ENCODE peak calls at places on chromosome 7, in six cellular contexts. One of them, this sample, is unnamed.

GRCh38 chr7:30837581-30837980 is 66.4 kb downstream of the MINDY4 start:
- DNase-seq in SK-N-SH: no peak
- DNase-seq in HepG2: no peak
- DNase-seq in HL-60: no peak
- DNase-seq in GM12878: no peak
- DNase-seq in K562: no peak
- DNase-seq in this sample: no peak

GRCh38 chr7:118078015-118078414 is 105.9 kb upstream of the LSM8 start:
- DNase-seq in HL-60: no peak
- DNase-seq in HepG2: no peak
- DNase-seq in GM12878: no peak
- DNase-seq in SK-N-SH: no peak
- DNase-seq in K562: no peak
- DNase-seq in this sample: no peak

GRCh38 chr7:151137076-151137611 is 30.4 kb downstream of the GBX1 start:
- DNase-seq in SK-N-SH: peak; percentile 54
- DNase-seq in HepG2: no peak
- DNase-seq in K562: no peak
- DNase-seq in HL-60: no peak
- DNase-seq in GM12878: no peak
- DNase-seq in this sample: no peak

GRCh38 chr7:151119902-151120301 is 33.6 kb downstream of the AGAP3 start:
- DNase-seq in GM12878: no peak
- DNase-seq in K562: no peak
- DNase-seq in SK-N-SH: no peak
- DNase-seq in HepG2: no peak
- DNase-seq in HL-60: no peak
- DNase-seq in this sample: no peak

GRCh38 chr7:66140924-66141323 is 26.3 kb downstream of the CRCP start:
- DNase-seq in GM12878: no peak
- DNase-seq in K562: no peak
- DNase-seq in HepG2: no peak
- DNase-seq in SK-N-SH: peak; percentile 52
- DNase-seq in HL-60: no peak
- DNase-seq in this sample: no peak

GRCh38 chr7:42606217-42606905 is 305.5 kb downstream of the C7orf25 start:
- DNase-seq in HepG2: no peak
- DNase-seq in GM12878: no peak
- DNase-seq in HL-60: no peak
- DNase-seq in SK-N-SH: no peak
- DNase-seq in K562: no peak
- DNase-seq in this sample: no peak

GRCh38 chr7:114708646-114709045 is 213.2 kb upstream of the MDFIC start:
- DNase-seq in SK-N-SH: no peak
- DNase-seq in K562: no peak
- DNase-seq in GM12878: no peak
- DNase-seq in HL-60: no peak
- DNase-seq in HepG2: no peak
- DNase-seq in this sample: peak; percentile 46

GRCh38 chr7:22591271-22591670 is 91.3 kb upstream of the STEAP1B start:
- DNase-seq in HL-60: no peak
- DNase-seq in SK-N-SH: no peak
- DNase-seq in HepG2: no peak
- DNase-seq in K562: no peak
- DNase-seq in GM12878: no peak
- DNase-seq in this sample: no peak

GRCh38 chr7:90229728-90230127 is 15.2 kb upstream of the CFAP69 start:
- DNase-seq in GM12878: no peak
- DNase-seq in SK-N-SH: no peak
- DNase-seq in HL-60: no peak
- DNase-seq in HepG2: no peak
- DNase-seq in K562: no peak
- DNase-seq in this sample: no peak

GRCh38 chr7:90231304-90231703 is 13.7 kb upstream of the CFAP69 start:
- DNase-seq in HepG2: no peak
- DNase-seq in GM12878: no peak
- DNase-seq in K562: no peak
- DNase-seq in SK-N-SH: no peak
- DNase-seq in HL-60: no peak
- DNase-seq in this sample: no peak

GRCh38 chr7:90233569-90233968 is 11.4 kb upstream of the CFAP69 start:
- DNase-seq in SK-N-SH: no peak
- DNase-seq in HepG2: no peak
- DNase-seq in K562: no peak
- DNase-seq in HL-60: no peak
- DNase-seq in GM12878: no peak
- DNase-seq in this sample: no peak

GRCh38 chr7:90230834-90231233 is 14.1 kb upstream of the CFAP69 start:
- DNase-seq in HL-60: no peak
- DNase-seq in K562: no peak
- DNase-seq in HepG2: no peak
- DNase-seq in GM12878: no peak
- DNase-seq in SK-N-SH: no peak
- DNase-seq in this sample: no peak

GRCh38 chr7:90232440-90232839 is 12.5 kb upstream of the CFAP69 start:
- DNase-seq in SK-N-SH: no peak
- DNase-seq in K562: no peak
- DNase-seq in HepG2: no peak
- DNase-seq in GM12878: no peak
- DNase-seq in HL-60: no peak
- DNase-seq in this sample: no peak
- TF ChIP-seq GABPA in SK-N-SH: no peak
- TF ChIP-seq GABPA in K562: no peak
- TF ChIP-seq GABPA in HepG2: no peak
- TF ChIP-seq GABPA in GM12878: no peak
- TF ChIP-seq GABPA in HL-60: no peak
- TF ChIP-seq GABPA in this sample: no peak

GRCh38 chr7:19776981-19777380 is 3.6 kb upstream of the TMEM196 start:
- DNase-seq in GM12878: no peak
- DNase-seq in HL-60: no peak
- DNase-seq in HepG2: no peak
- DNase-seq in SK-N-SH: no peak
- DNase-seq in K562: no peak
- DNase-seq in this sample: no peak

GRCh38 chr7:19772323-19772722 is 1.1 kb downstream of the TMEM196 start:
- DNase-seq in GM12878: no peak
- DNase-seq in K562: no peak
- DNase-seq in HepG2: no peak
- DNase-seq in HL-60: no peak
- DNase-seq in SK-N-SH: peak; percentile 7
- DNase-seq in this sample: no peak

GRCh38 chr7:19772858-19773337 is 519 bp downstream of the TMEM196 start:
- DNase-seq in K562: no peak
- DNase-seq in HepG2: no peak
- DNase-seq in SK-N-SH: peak; percentile 17
- DNase-seq in GM12878: no peak
- DNase-seq in HL-60: no peak
- DNase-seq in this sample: peak; percentile 83

DNA sequence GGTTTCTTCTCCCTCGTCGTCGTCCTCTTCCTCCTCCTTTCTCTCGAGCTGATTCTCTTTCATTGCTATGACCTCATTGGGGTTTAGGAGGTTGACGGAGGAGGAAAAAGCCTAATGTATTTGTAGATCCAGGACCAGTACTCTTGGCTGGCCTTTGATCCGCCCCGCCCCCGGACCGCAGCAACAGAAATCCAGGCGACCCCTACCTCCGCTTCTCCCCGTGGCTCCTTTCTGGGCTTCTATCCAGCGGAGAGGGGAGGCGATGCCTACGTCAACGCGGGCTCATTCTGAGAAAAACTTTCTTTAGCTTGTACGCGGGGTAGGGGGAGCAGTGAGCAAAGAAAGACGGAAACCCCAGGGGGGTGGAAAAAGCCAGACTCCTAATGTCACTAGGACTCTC is at the start of gene TMEM196:
- DNase-seq in GM12878: no peak
- DNase-seq in HepG2: no peak
- DNase-seq in SK-N-SH: peak; percentile 11
- DNase-seq in HL-60: no peak
- DNase-seq in K562: no peak
- DNase-seq in this sample: no peak
- TF ChIP-seq GABPA in GM12878: no peak
- TF ChIP-seq GABPA in HepG2: no peak
- TF ChIP-seq GABPA in SK-N-SH: no peak
- TF ChIP-seq GABPA in HL-60: no peak
- TF ChIP-seq GABPA in K562: no peak
- TF ChIP-seq GABPA in this sample: no peak

GRCh38 chr7:130481898-130482297 is 10.0 kb upstream of the MEST start:
- DNase-seq in SK-N-SH: no peak
- DNase-seq in GM12878: no peak
- DNase-seq in HL-60: no peak
- DNase-seq in HepG2: no peak
- DNase-seq in K562: no peak
- DNase-seq in this sample: no peak
- TF ChIP-seq GABPA in SK-N-SH: no peak
- TF ChIP-seq GABPA in GM12878: no peak
- TF ChIP-seq GABPA in HL-60: no peak
- TF ChIP-seq GABPA in HepG2: no peak
- TF ChIP-seq GABPA in K562: no peak
- TF ChIP-seq GABPA in this sample: no peak

GRCh38 chr7:21304836-21305235 is 123.0 kb upstream of the SP4 start:
- DNase-seq in GM12878: no peak
- DNase-seq in HL-60: no peak
- DNase-seq in SK-N-SH: no peak
- DNase-seq in HepG2: no peak
- DNase-seq in K562: no peak
- DNase-seq in this sample: no peak
- TF ChIP-seq GABPA in GM12878: no peak
- TF ChIP-seq GABPA in HL-60: no peak
- TF ChIP-seq GABPA in SK-N-SH: no peak
- TF ChIP-seq GABPA in HepG2: no peak
- TF ChIP-seq GABPA in K562: no peak
- TF ChIP-seq GABPA in this sample: no peak

DNA sequence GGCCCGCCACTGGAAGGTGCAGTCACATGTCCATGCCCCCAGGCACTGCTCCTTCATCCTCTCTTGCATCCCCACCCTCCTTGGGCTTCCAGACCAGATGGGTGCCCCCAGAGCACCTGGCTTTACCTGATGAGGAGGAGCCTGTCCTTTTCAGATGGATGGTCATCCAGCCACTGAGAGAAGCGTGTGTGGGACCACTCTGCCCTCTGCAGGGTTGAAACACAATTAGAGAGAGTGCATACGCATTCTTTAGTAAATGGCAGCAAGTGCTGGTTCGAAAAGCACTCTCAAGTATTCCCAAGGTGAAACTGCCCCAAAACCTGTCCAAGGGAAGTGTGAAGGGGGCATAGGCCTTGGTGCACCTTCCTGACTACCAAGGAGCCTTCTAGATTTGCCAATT is 41.6 kb downstream of the HBP1 start:
- DNase-seq in SK-N-SH: no peak
- DNase-seq in K562: no peak
- DNase-seq in GM12878: no peak
- DNase-seq in HepG2: no peak
- DNase-seq in HL-60: no peak
- DNase-seq in this sample: no peak
- TF ChIP-seq GABPA in SK-N-SH: no peak
- TF ChIP-seq GABPA in K562: no peak
- TF ChIP-seq GABPA in GM12878: no peak
- TF ChIP-seq GABPA in HepG2: no peak
- TF ChIP-seq GABPA in HL-60: no peak
- TF ChIP-seq GABPA in this sample: no peak

This sample was measured in H1.